ENCODE peak calls at places on chromosomes 5 and 9, in eight cellular contexts. One of them, this sample, is unnamed. For H3K4me1, the result is how much of the 10 kb centered on the place peaks cover.

GRCh38 chr5:81750308-81751008 is 439 bp downstream of the SSBP2 start:
- DNase-seq in H1: no peak
- DNase-seq in HepG2: no peak
- DNase-seq in K562: peak
- DNase-seq in A549: no peak
- DNase-seq in GM12878: no peak
- DNase-seq in HCT116: no peak
- DNase-seq in SK-N-SH: peak
- DNase-seq in this sample: no peak

GRCh38 chr9:90112791-90113190 is 508.0 kb downstream of the GADD45G start:
- DNase-seq in GM12878: no peak
- DNase-seq in K562: no peak
- DNase-seq in SK-N-SH: no peak
- DNase-seq in A549: no peak
- DNase-seq in H1: no peak
- DNase-seq in HepG2: no peak
- DNase-seq in HCT116: no peak
- DNase-seq in this sample: no peak

GRCh38 chr5:32942225-32942989 is 231.3 kb downstream of the NPR3 start:
- DNase-seq in A549: peak
- DNase-seq in SK-N-SH: peak
- DNase-seq in K562: peak
- DNase-seq in GM12878: no peak
- DNase-seq in HepG2: peak
- DNase-seq in HCT116: peak
- DNase-seq in H1: no peak
- DNase-seq in this sample: peak

GRCh38 chr5:31470608-31471007 is 61.3 kb downstream of the DROSHA start:
- DNase-seq in HepG2: no peak
- DNase-seq in K562: peak
- DNase-seq in HCT116: no peak
- DNase-seq in H1: no peak
- DNase-seq in SK-N-SH: no peak
- DNase-seq in A549: no peak
- DNase-seq in GM12878: no peak
- DNase-seq in this sample: peak

GRCh38 chr5:164335837-164336236 is 830.4 kb downstream of the MAT2B start:
- DNase-seq in GM12878: no peak
- DNase-seq in SK-N-SH: no peak
- DNase-seq in A549: no peak
- DNase-seq in H1: no peak
- DNase-seq in HCT116: no peak
- DNase-seq in K562: peak
- DNase-seq in HepG2: no peak
- DNase-seq in this sample: peak

GRCh38 chr5:133317558-133317957 is 265.7 kb downstream of the HSPA4 start:
- DNase-seq in HepG2: no peak
- DNase-seq in H1: no peak
- DNase-seq in SK-N-SH: no peak
- DNase-seq in K562: peak
- DNase-seq in HCT116: no peak
- DNase-seq in A549: no peak
- DNase-seq in GM12878: no peak
- DNase-seq in this sample: no peak

GRCh38 chr9:97895695-97896332 is 26.5 kb downstream of the TRMO start:
- DNase-seq in H1: no peak
- DNase-seq in A549: peak
- DNase-seq in SK-N-SH: no peak
- DNase-seq in HCT116: peak
- DNase-seq in K562: peak
- DNase-seq in HepG2: peak
- DNase-seq in GM12878: no peak
- DNase-seq in this sample: no peak

GRCh38 chr5:125719681-125720676 is 703.2 kb upstream of the GRAMD2B start:
- DNase-seq in A549: no peak
- DNase-seq in H1: no peak
- DNase-seq in GM12878: no peak
- DNase-seq in K562: no peak
- DNase-seq in HepG2: peak
- DNase-seq in HCT116: no peak
- DNase-seq in SK-N-SH: no peak
- DNase-seq in this sample: no peak

GRCh38 chr5:140311011-140311467 is 8.1 kb upstream of the PFDN1 start:
- DNase-seq in SK-N-SH: no peak
- DNase-seq in HepG2: peak
- DNase-seq in GM12878: no peak
- DNase-seq in K562: peak
- DNase-seq in HCT116: no peak
- DNase-seq in A549: peak
- DNase-seq in H1: no peak
- DNase-seq in this sample: peak

GRCh38 chr5:77304388-77304787 is 93.9 kb downstream of the PDE8B start:
- DNase-seq in A549: no peak
- DNase-seq in HCT116: no peak
- DNase-seq in SK-N-SH: no peak
- DNase-seq in H1: no peak
- DNase-seq in K562: no peak
- DNase-seq in HepG2: no peak
- DNase-seq in GM12878: no peak
- DNase-seq in this sample: no peak

GRCh38 chr9:82410306-82410705 is 421.7 kb downstream of the SPATA31D1 start:
- DNase-seq in K562: no peak
- DNase-seq in GM12878: peak
- DNase-seq in SK-N-SH: no peak
- DNase-seq in HCT116: no peak
- DNase-seq in A549: peak
- DNase-seq in HepG2: no peak
- DNase-seq in H1: no peak
- DNase-seq in this sample: no peak

GRCh38 chr5:75603421-75603820 is 7.8 kb upstream of the ANKDD1B start:
- DNase-seq in SK-N-SH: no peak
- DNase-seq in HepG2: no peak
- DNase-seq in A549: no peak
- DNase-seq in GM12878: no peak
- DNase-seq in K562: no peak
- DNase-seq in H1: no peak
- DNase-seq in HCT116: no peak
- DNase-seq in this sample: peak

GRCh38 chr9:89687848-89688247 is 83.0 kb downstream of the GADD45G start:
- DNase-seq in H1: no peak
- DNase-seq in GM12878: no peak
- DNase-seq in HepG2: no peak
- DNase-seq in K562: no peak
- DNase-seq in SK-N-SH: no peak
- DNase-seq in A549: no peak
- DNase-seq in HCT116: no peak
- DNase-seq in this sample: no peak

GRCh38 chr9:137777761-137778160 is 99.8 kb upstream of the CACNA1B start:
- DNase-seq in H1: no peak
- DNase-seq in HepG2: no peak
- DNase-seq in HCT116: no peak
- DNase-seq in SK-N-SH: no peak
- DNase-seq in A549: no peak
- DNase-seq in K562: no peak
- DNase-seq in GM12878: no peak
- DNase-seq in this sample: no peak

GRCh38 chr9:87872079-87872624 is 10.5 kb upstream of the SPATA31E1 start:
- DNase-seq in K562: no peak
- DNase-seq in HepG2: no peak
- DNase-seq in A549: no peak
- DNase-seq in H1: no peak
- DNase-seq in GM12878: no peak
- DNase-seq in HCT116: no peak
- DNase-seq in SK-N-SH: peak
- DNase-seq in this sample: no peak

GRCh38 chr5:50969207-50970145 is 303.0 kb downstream of the PARP8 start:
- DNase-seq in HCT116: no peak
- DNase-seq in K562: no peak
- DNase-seq in SK-N-SH: peak
- DNase-seq in HepG2: no peak
- DNase-seq in H1: no peak
- DNase-seq in GM12878: no peak
- DNase-seq in A549: no peak
- DNase-seq in this sample: no peak

GRCh38 chr5:50965621-50966362 is 299.4 kb downstream of the PARP8 start:
- DNase-seq in SK-N-SH: peak
- DNase-seq in K562: no peak
- DNase-seq in H1: no peak
- DNase-seq in HCT116: no peak
- DNase-seq in HepG2: no peak
- DNase-seq in A549: no peak
- DNase-seq in GM12878: no peak
- DNase-seq in this sample: no peak

GRCh38 chr5:50968296-50969206 is 302.1 kb downstream of the PARP8 start:
- DNase-seq in H1: no peak
- DNase-seq in GM12878: no peak
- DNase-seq in A549: no peak
- DNase-seq in HepG2: no peak
- DNase-seq in SK-N-SH: peak
- DNase-seq in K562: no peak
- DNase-seq in HCT116: no peak
- DNase-seq in this sample: no peak

GRCh38 chr5:50966986-50967385 is 300.5 kb downstream of the PARP8 start:
- DNase-seq in A549: no peak
- DNase-seq in GM12878: no peak
- DNase-seq in K562: no peak
- DNase-seq in HepG2: no peak
- DNase-seq in HCT116: no peak
- DNase-seq in SK-N-SH: peak
- DNase-seq in H1: no peak
- DNase-seq in this sample: no peak

DNA sequence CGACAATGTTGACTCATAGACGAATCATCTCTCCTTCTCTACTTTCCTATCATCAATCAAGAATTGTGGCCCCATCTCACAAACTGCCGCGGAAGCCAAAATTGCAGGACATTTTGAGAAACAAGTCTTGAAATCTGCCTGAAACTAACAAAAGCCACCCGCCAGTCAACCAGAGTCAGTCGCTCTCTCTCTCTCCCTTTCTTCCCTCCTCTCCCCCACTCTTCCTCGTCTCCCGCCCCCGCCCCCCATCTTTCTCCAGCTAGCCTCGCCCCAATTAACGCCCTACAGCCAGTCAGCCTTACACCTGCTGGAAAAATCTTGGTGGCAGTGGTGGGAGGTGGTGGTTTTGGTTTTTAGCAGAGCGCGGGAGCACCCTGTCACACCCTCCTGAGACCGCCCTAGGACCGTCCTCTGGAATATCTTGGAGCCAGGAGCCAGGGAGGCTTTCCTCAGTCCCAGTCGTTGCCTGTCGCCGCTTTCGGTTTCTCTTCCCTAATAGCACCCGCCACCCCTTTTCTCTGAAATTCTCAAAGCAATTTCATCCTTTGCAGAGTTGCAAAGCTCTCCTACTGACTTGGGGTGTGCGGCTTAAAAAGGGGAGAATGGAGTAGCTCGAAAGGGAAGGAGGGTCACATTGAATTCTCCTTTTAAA is 301.1 kb downstream of the PARP8 start:
- DNase-seq in HepG2: no peak
- DNase-seq in GM12878: no peak
- DNase-seq in K562: no peak
- DNase-seq in H1: no peak
- DNase-seq in HCT116: no peak
- DNase-seq in SK-N-SH: peak
- DNase-seq in A549: no peak
- DNase-seq in this sample: no peak
- H3K4me1 ChIP-seq in HepG2: under half
- H3K4me1 ChIP-seq in GM12878: under half
- H3K4me1 ChIP-seq in K562: under half
- H3K4me1 ChIP-seq in H1: under half
- H3K4me1 ChIP-seq in HCT116: under half
- H3K4me1 ChIP-seq in SK-N-SH: under half
- H3K4me1 ChIP-seq in A549: under half
- H3K4me1 ChIP-seq in this sample: under half

DNA sequence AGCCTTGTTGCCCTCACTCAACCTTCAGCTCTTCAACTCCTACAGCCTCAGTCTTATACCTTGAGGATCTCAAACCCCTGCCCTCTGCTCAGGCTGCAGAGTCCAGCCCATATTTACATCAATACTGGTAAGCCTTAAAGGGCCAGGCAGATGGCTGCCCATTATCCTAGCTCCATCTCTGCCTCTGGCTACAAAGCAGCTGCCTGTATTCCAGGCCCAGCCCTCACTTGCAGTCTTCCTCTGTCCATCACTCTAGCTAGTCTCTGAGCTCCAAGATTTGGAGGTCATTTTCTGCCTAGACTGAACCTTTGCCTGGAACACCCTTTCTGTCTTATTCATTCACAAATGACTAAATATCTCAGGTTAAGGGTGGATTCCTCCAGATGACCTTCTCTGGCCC is 50.2 kb upstream of the GALNT10 start:
- DNase-seq in HCT116: no peak
- DNase-seq in H1: no peak
- DNase-seq in HepG2: no peak
- DNase-seq in GM12878: no peak
- DNase-seq in K562: no peak
- DNase-seq in A549: no peak
- DNase-seq in SK-N-SH: no peak
- DNase-seq in this sample: no peak
- TF ChIP-seq MAX in HCT116: no peak
- TF ChIP-seq MAX in H1: no peak
- TF ChIP-seq MAX in HepG2: no peak
- TF ChIP-seq MAX in GM12878: no peak
- TF ChIP-seq MAX in K562: no peak
- TF ChIP-seq MAX in A549: no peak
- TF ChIP-seq MAX in SK-N-SH: no peak
- TF ChIP-seq MAX in this sample: no peak

GRCh38 chr5:135308752-135309151 is 90.3 kb downstream of the MACROH2A1 start:
- DNase-seq in HCT116: no peak
- DNase-seq in GM12878: no peak
- DNase-seq in HepG2: peak
- DNase-seq in K562: no peak
- DNase-seq in H1: no peak
- DNase-seq in SK-N-SH: no peak
- DNase-seq in A549: peak
- DNase-seq in this sample: no peak
- H3K4me1 ChIP-seq in HCT116: under half
- H3K4me1 ChIP-seq in GM12878: under half
- H3K4me1 ChIP-seq in HepG2: half or more
- H3K4me1 ChIP-seq in K562: under half
- H3K4me1 ChIP-seq in H1: under half
- H3K4me1 ChIP-seq in SK-N-SH: under half
- H3K4me1 ChIP-seq in A549: under half
- H3K4me1 ChIP-seq in this sample: under half

DNA sequence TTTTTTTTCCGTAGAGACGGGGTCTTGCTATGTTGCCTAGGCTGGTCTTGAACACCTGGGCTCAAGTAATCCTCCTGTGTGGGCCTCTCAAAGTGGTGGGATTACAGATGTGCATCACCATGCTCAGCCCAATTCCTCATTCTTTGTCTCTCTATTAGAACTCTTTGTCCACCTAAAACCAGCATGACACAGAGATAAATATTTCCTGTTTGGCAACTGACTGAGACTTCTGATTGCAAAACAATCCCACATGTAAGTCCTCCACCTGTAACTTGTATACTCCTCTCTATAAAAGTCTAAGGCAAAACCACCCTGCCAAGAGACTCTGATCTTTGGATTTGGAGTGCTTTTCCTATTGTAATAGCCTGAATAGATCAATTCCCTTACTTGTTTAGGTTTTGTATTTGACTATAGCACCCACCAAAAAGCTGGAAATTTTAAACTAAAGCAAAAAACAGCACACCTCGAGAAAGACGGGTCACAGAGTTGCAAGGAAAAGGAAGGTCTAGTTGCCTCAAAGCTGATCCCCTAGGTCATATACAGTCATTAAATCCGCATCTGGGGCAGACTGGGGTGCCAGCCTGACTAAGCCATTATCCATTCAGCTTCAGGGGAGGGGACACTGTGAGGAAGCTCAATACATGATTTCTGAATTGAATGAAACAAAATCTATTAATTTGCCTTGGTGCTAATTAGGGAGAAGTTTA is 13.5 kb upstream of the KIF27 start:
- DNase-seq in HepG2: no peak
- DNase-seq in A549: peak
- DNase-seq in K562: no peak
- DNase-seq in H1: no peak
- DNase-seq in HCT116: no peak
- DNase-seq in GM12878: no peak
- DNase-seq in SK-N-SH: no peak
- DNase-seq in this sample: no peak
- TF ChIP-seq MAX in HepG2: no peak
- TF ChIP-seq MAX in A549: no peak
- TF ChIP-seq MAX in K562: no peak
- TF ChIP-seq MAX in H1: no peak
- TF ChIP-seq MAX in HCT116: peak
- TF ChIP-seq MAX in GM12878: no peak
- TF ChIP-seq MAX in SK-N-SH: no peak
- TF ChIP-seq MAX in this sample: no peak